ENCODE peak calls at places on chromosomes 11 and 22, in four cellular contexts. One of them, this sample, is unnamed.

GRCh38 chr11:95792200-95792599 is 1.9 kb downstream of the CEP57 start:
- DNase-seq in brain microvascular endothelial cell: no peak
- DNase-seq in lower lobe of right lung: no peak
- DNase-seq in aorta: no peak
- DNase-seq in this sample: no peak

GRCh38 chr22:27669798-27670599 is 131.6 kb downstream of the MN1 start:
- DNase-seq in lower lobe of right lung: no peak
- DNase-seq in aorta: no peak
- DNase-seq in brain microvascular endothelial cell: no peak
- DNase-seq in this sample: no peak

GRCh38 chr11:19246816-19247215 is 6.1 kb upstream of the E2F8 start:
- DNase-seq in lower lobe of right lung: no peak
- DNase-seq in brain microvascular endothelial cell: no peak
- DNase-seq in aorta: no peak
- DNase-seq in this sample: no peak

GRCh38 chr11:73894725-73895335 is 18.0 kb downstream of the PAAF1 start:
- DNase-seq in aorta: no peak
- DNase-seq in lower lobe of right lung: no peak
- DNase-seq in brain microvascular endothelial cell: no peak
- DNase-seq in this sample: no peak

GRCh38 chr22:44242946-44243724 is 62.4 kb downstream of the PARVG start:
- DNase-seq in aorta: no peak
- DNase-seq in lower lobe of right lung: no peak
- DNase-seq in brain microvascular endothelial cell: no peak
- DNase-seq in this sample: no peak

GRCh38 chr11:86814775-86815174 is 14.4 kb downstream of the PRSS23 start:
- DNase-seq in aorta: no peak
- DNase-seq in lower lobe of right lung: no peak
- DNase-seq in brain microvascular endothelial cell: no peak
- DNase-seq in this sample: no peak

GRCh38 chr11:107563702-107564101 is 1.8 kb downstream of the ALKBH8 start:
- DNase-seq in aorta: no peak
- DNase-seq in brain microvascular endothelial cell: peak; percentile 64
- DNase-seq in lower lobe of right lung: no peak
- DNase-seq in this sample: peak; percentile 82

GRCh38 chr11:47510231-47510630 is 42.7 kb downstream of the CELF1 start:
- DNase-seq in lower lobe of right lung: no peak
- DNase-seq in brain microvascular endothelial cell: peak; percentile 39
- DNase-seq in aorta: no peak
- DNase-seq in this sample: no peak

GRCh38 chr11:123302751-123303195 is 107.7 kb upstream of the CLMP start:
- DNase-seq in lower lobe of right lung: no peak
- DNase-seq in aorta: no peak
- DNase-seq in brain microvascular endothelial cell: peak; percentile 51
- DNase-seq in this sample: peak; percentile 75

GRCh38 chr22:35076648-35077047 is 10.7 kb downstream of the ISX start:
- DNase-seq in brain microvascular endothelial cell: no peak
- DNase-seq in lower lobe of right lung: no peak
- DNase-seq in aorta: no peak
- DNase-seq in this sample: no peak

GRCh38 chr11:10481567-10482349 is 26.7 kb downstream of the AMPD3 start:
- DNase-seq in brain microvascular endothelial cell: no peak
- DNase-seq in lower lobe of right lung: no peak
- DNase-seq in aorta: no peak
- DNase-seq in this sample: no peak

GRCh38 chr11:47270331-47271271 is 668 bp downstream of the MADD start:
- DNase-seq in brain microvascular endothelial cell: peak; percentile 45
- DNase-seq in lower lobe of right lung: peak; percentile 39
- DNase-seq in aorta: peak; percentile 69
- DNase-seq in this sample: peak; percentile 55

GRCh38 chr11:71163371-71163770 is 89.0 kb downstream of the SHANK2 start:
- DNase-seq in brain microvascular endothelial cell: no peak
- DNase-seq in aorta: no peak
- DNase-seq in lower lobe of right lung: no peak
- DNase-seq in this sample: no peak

GRCh38 chr11:45470151-45471001 is 184.2 kb upstream of the SYT13 start:
- DNase-seq in lower lobe of right lung: no peak
- DNase-seq in aorta: no peak
- DNase-seq in brain microvascular endothelial cell: peak; percentile 1
- DNase-seq in this sample: peak; percentile 32

GRCh38 chr11:75063732-75064314 is 32.9 kb downstream of the OR2AT4 start:
- DNase-seq in brain microvascular endothelial cell: no peak
- DNase-seq in aorta: no peak
- DNase-seq in lower lobe of right lung: no peak
- DNase-seq in this sample: no peak

GRCh38 chr22:29517215-29517908 is 36.2 kb downstream of the THOC5 start:
- DNase-seq in brain microvascular endothelial cell: no peak
- DNase-seq in aorta: no peak
- DNase-seq in lower lobe of right lung: no peak
- DNase-seq in this sample: no peak

GRCh38 chr11:92675810-92676209 is 293.6 kb upstream of the MTNR1B start:
- DNase-seq in lower lobe of right lung: no peak
- DNase-seq in brain microvascular endothelial cell: no peak
- DNase-seq in aorta: no peak
- DNase-seq in this sample: no peak

GRCh38 chr11:11480951-11481350 is 127.9 kb upstream of the CSNK2A3 start:
- DNase-seq in aorta: no peak
- DNase-seq in lower lobe of right lung: no peak
- DNase-seq in brain microvascular endothelial cell: no peak
- DNase-seq in this sample: no peak

GRCh38 chr11:3101921-3102640 is 44.9 kb upstream of the CARS1 start:
- DNase-seq in brain microvascular endothelial cell: no peak
- DNase-seq in lower lobe of right lung: no peak
- DNase-seq in aorta: peak; percentile 68
- DNase-seq in this sample: no peak

GRCh38 chr11:86116996-86117705 is 48.3 kb upstream of the PICALM start:
- DNase-seq in aorta: no peak
- DNase-seq in brain microvascular endothelial cell: peak; percentile 63
- DNase-seq in lower lobe of right lung: no peak
- DNase-seq in this sample: no peak

GRCh38 chr11:118003021-118003423 is 16.8 kb downstream of the IL10RA start:
- DNase-seq in lower lobe of right lung: no peak
- DNase-seq in aorta: no peak
- DNase-seq in brain microvascular endothelial cell: no peak
- DNase-seq in this sample: no peak

GRCh38 chr22:37290737-37291136 is 8.4 kb downstream of the CYTH4 start:
- DNase-seq in aorta: no peak
- DNase-seq in lower lobe of right lung: no peak
- DNase-seq in brain microvascular endothelial cell: no peak
- DNase-seq in this sample: peak; percentile 33

GRCh38 chr11:115301029-115301428 is 203.2 kb downstream of the CADM1 start:
- DNase-seq in aorta: no peak
- DNase-seq in brain microvascular endothelial cell: no peak
- DNase-seq in lower lobe of right lung: no peak
- DNase-seq in this sample: no peak

GRCh38 chr11:62015615-62016014 is 48.2 kb upstream of the FTH1 start:
- DNase-seq in aorta: no peak
- DNase-seq in brain microvascular endothelial cell: no peak
- DNase-seq in lower lobe of right lung: no peak
- DNase-seq in this sample: no peak

GRCh38 chr22:42316988-42317387 is 46.5 kb upstream of the TCF20 start:
- DNase-seq in lower lobe of right lung: no peak
- DNase-seq in aorta: no peak
- DNase-seq in brain microvascular endothelial cell: no peak
- DNase-seq in this sample: no peak

GRCh38 chr11:64960719-64961118 is 11.2 kb downstream of the MAJIN start:
- DNase-seq in aorta: no peak
- DNase-seq in brain microvascular endothelial cell: no peak
- DNase-seq in lower lobe of right lung: no peak
- DNase-seq in this sample: peak; percentile 24

GRCh38 chr11:3341298-3341697 is 37.6 kb downstream of the ZNF195 start:
- DNase-seq in brain microvascular endothelial cell: peak; percentile 20
- DNase-seq in aorta: peak; percentile 80
- DNase-seq in lower lobe of right lung: peak; percentile 67
- DNase-seq in this sample: peak; percentile 33

GRCh38 chr22:39243443-39244072 is 1.2 kb downstream of the PDGFB start:
- DNase-seq in aorta: no peak
- DNase-seq in lower lobe of right lung: no peak
- DNase-seq in brain microvascular endothelial cell: no peak
- DNase-seq in this sample: no peak

GRCh38 chr11:67628710-67629385 is 889 bp downstream of the NUDT8 start:
- DNase-seq in lower lobe of right lung: peak; percentile 51
- DNase-seq in brain microvascular endothelial cell: no peak
- DNase-seq in aorta: peak; percentile 74
- DNase-seq in this sample: no peak

GRCh38 chr11:7687386-7687785 is 14.1 kb upstream of the CYB5R2 start:
- DNase-seq in aorta: no peak
- DNase-seq in brain microvascular endothelial cell: no peak
- DNase-seq in lower lobe of right lung: no peak
- DNase-seq in this sample: no peak

GRCh38 chr11:7686761-7687160 is 13.5 kb upstream of the CYB5R2 start:
- DNase-seq in brain microvascular endothelial cell: no peak
- DNase-seq in lower lobe of right lung: no peak
- DNase-seq in aorta: no peak
- DNase-seq in this sample: no peak

GRCh38 chr11:7688238-7688826 is 15.0 kb upstream of the CYB5R2 start:
- DNase-seq in aorta: no peak
- DNase-seq in lower lobe of right lung: no peak
- DNase-seq in brain microvascular endothelial cell: no peak
- DNase-seq in this sample: peak; percentile 81

GRCh38 chr11:7689239-7689638 is 15.9 kb upstream of the CYB5R2 start:
- DNase-seq in lower lobe of right lung: no peak
- DNase-seq in brain microvascular endothelial cell: no peak
- DNase-seq in aorta: no peak
- DNase-seq in this sample: no peak

GRCh38 chr11:7683571-7683970 is 10.3 kb upstream of the CYB5R2 start:
- DNase-seq in lower lobe of right lung: no peak
- DNase-seq in brain microvascular endothelial cell: no peak
- DNase-seq in aorta: no peak
- DNase-seq in this sample: no peak
- H3K27me3 ChIP-seq in lower lobe of right lung: peaks cover 8% of the 10 kb centered on the region
- H3K27me3 ChIP-seq in brain microvascular endothelial cell: no peaks in the 10 kb centered on the region
- H3K27me3 ChIP-seq in aorta: no peaks in the 10 kb centered on the region
- H3K27me3 ChIP-seq in this sample: peaks cover 7% of the 10 kb centered on the region

GRCh38 chr22:48907591-48907990 is 920.1 kb downstream of the BRD1 start:
- DNase-seq in lower lobe of right lung: no peak
- DNase-seq in brain microvascular endothelial cell: no peak
- DNase-seq in aorta: peak; percentile 55
- DNase-seq in this sample: no peak
- H3K27me3 ChIP-seq in lower lobe of right lung: peaks cover 8% of the 10 kb centered on the region
- H3K27me3 ChIP-seq in brain microvascular endothelial cell: no peaks in the 10 kb centered on the region
- H3K27me3 ChIP-seq in aorta: no peaks in the 10 kb centered on the region
- H3K27me3 ChIP-seq in this sample: peaks cover 15% of the 10 kb centered on the region

DNA sequence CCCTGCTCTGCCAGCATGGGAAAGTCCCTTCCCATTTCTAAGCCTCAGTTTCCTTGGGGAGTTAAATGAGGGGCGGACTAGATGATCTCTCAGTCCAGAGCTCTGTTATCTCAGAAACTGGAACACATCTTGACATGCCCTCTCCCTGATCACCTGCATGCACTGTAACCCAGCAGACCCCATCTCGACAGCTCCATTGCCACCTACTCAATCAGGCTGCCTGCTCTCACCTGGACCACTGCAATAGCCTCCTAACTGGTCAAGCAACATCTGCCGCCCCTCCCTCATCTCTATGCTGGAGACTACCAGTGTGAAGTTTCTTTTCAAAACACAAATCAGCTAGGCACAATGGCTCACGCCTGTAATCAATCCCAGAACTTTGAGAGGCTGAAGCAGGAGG is 22.1 kb downstream of the LRRC55 start:
- DNase-seq in lower lobe of right lung: no peak
- DNase-seq in aorta: no peak
- DNase-seq in brain microvascular endothelial cell: no peak
- DNase-seq in this sample: no peak
- H3K27me3 ChIP-seq in lower lobe of right lung: no peaks in the 10 kb centered on the region
- H3K27me3 ChIP-seq in aorta: no peaks in the 10 kb centered on the region
- H3K27me3 ChIP-seq in brain microvascular endothelial cell: no peaks in the 10 kb centered on the region
- H3K27me3 ChIP-seq in this sample: peaks cover 42% of the 10 kb centered on the region

GRCh38 chr11:33808228-33808828 is 34.0 kb upstream of the FBXO3 start:
- DNase-seq in aorta: peak; percentile 95
- DNase-seq in brain microvascular endothelial cell: peak; percentile 82
- DNase-seq in lower lobe of right lung: peak; percentile 82
- DNase-seq in this sample: peak; percentile 90

GRCh38 chr11:33804471-33804870 is 30.2 kb upstream of the FBXO3 start:
- DNase-seq in brain microvascular endothelial cell: no peak
- DNase-seq in aorta: no peak
- DNase-seq in lower lobe of right lung: no peak
- DNase-seq in this sample: no peak

GRCh38 chr11:33801821-33802413 is 27.6 kb upstream of the FBXO3 start:
- DNase-seq in brain microvascular endothelial cell: no peak
- DNase-seq in aorta: no peak
- DNase-seq in lower lobe of right lung: no peak
- DNase-seq in this sample: no peak

GRCh38 chr11:33797879-33798278 is 23.6 kb upstream of the FBXO3 start:
- DNase-seq in aorta: no peak
- DNase-seq in brain microvascular endothelial cell: no peak
- DNase-seq in lower lobe of right lung: no peak
- DNase-seq in this sample: no peak

GRCh38 chr11:33802414-33802950 is 28.2 kb upstream of the FBXO3 start:
- DNase-seq in brain microvascular endothelial cell: peak; percentile 89
- DNase-seq in lower lobe of right lung: no peak
- DNase-seq in aorta: peak; percentile 82
- DNase-seq in this sample: peak; percentile 79
- H3K27me3 ChIP-seq in brain microvascular endothelial cell: no peaks in the 10 kb centered on the region
- H3K27me3 ChIP-seq in lower lobe of right lung: peaks cover 54% of the 10 kb centered on the region
- H3K27me3 ChIP-seq in aorta: no peaks in the 10 kb centered on the region
- H3K27me3 ChIP-seq in this sample: peaks cover 17% of the 10 kb centered on the region

This sample was measured in adipocyte.